ENCODE peak calls at places on chromosomes 5 and 9, in nine cellular contexts. R, E, X, B, C, D, Z, N and I are unnamed samples.

GRCh38 chr5:61162832-61163567 is 732 bp upstream of the SMIM15 start:
- DNase-seq in R (no peak), E (peak), X (peak), B (peak), C (no peak), D (no peak), Z (no peak), N (no peak), I (peak)

GRCh38 chr5:56612759-56613158 is 202.6 kb upstream of the MAP3K1 start:
- DNase-seq in R (no peak), E (no peak), X (no peak), B (no peak), C (no peak), D (no peak), Z (no peak), N (no peak), I (no peak)

GRCh38 chr9:811101-811531 is 30.4 kb upstream of the DMRT1 start:
- DNase-seq in R (peak), E (no peak), X (peak), B (peak), C (no peak), D (no peak), Z (no peak), N (no peak), I (no peak)

GRCh38 chr5:154221371-154221896 is 30.9 kb downstream of the GALNT10 start:
- DNase-seq in R (no peak), E (no peak), X (peak), B (peak), C (peak), D (peak), Z (peak), N (no peak), I (peak)

GRCh38 chr5:178785999-178786398 is 55.5 kb upstream of the ZNF354A start:
- DNase-seq in R (peak), E (no peak), X (peak), B (peak), C (no peak), D (no peak), Z (no peak), N (no peak), I (peak)

GRCh38 chr9:97803167-97804058 is 49.6 kb upstream of the FOXE1 start:
- DNase-seq in R (peak), E (peak), X (peak), B (peak), C (peak), D (peak), Z (no peak), N (peak), I (peak)

GRCh38 chr9:37753489-37754190 is at the start of gene TRMT10B:
- DNase-seq in R (peak), E (peak), X (peak), B (peak), C (peak), D (peak), Z (no peak), N (peak), I (peak)

GRCh38 chr9:99090366-99091130 is 14.4 kb upstream of the TGFBR1 start:
- DNase-seq in R (no peak), E (no peak), X (no peak), B (no peak), C (no peak), D (no peak), Z (no peak), N (no peak), I (peak)

GRCh38 chr5:137491121-137491520 is 8.0 kb downstream of the SPOCK1 start:
- DNase-seq in R (no peak), E (no peak), X (peak), B (peak), C (no peak), D (no peak), Z (no peak), N (no peak), I (no peak)

GRCh38 chr5:36526537-36526936 is 79.9 kb upstream of the SLC1A3 start:
- DNase-seq in R (no peak), E (no peak), X (no peak), B (no peak), C (no peak), D (no peak), Z (no peak), N (no peak), I (no peak)

GRCh38 chr9:128094166-128094949 is 26.3 kb downstream of the SLC25A25 start:
- DNase-seq in R (peak), E (peak), X (peak), B (peak), C (peak), D (peak), Z (peak), N (peak), I (peak)

GRCh38 chr5:181173027-181173419 is 25.6 kb downstream of the OR2V2 start:
- DNase-seq in R (no peak), E (no peak), X (no peak), B (no peak), C (no peak), D (peak), Z (no peak), N (no peak), I (no peak)

GRCh38 chr5:58153255-58153654 is 306.6 kb downstream of the PLK2 start:
- DNase-seq in R (no peak), E (no peak), X (no peak), B (peak), C (no peak), D (no peak), Z (no peak), N (no peak), I (no peak)

GRCh38 chr9:100206899-100207298 is 107.9 kb downstream of the INVS start:
- DNase-seq in R (no peak), E (no peak), X (peak), B (peak), C (no peak), D (no peak), Z (no peak), N (no peak), I (peak)

GRCh38 chr5:1755321-1755949 is 44.2 kb downstream of the MRPL36 start:
- DNase-seq in R (peak), E (no peak), X (no peak), B (no peak), C (no peak), D (no peak), Z (no peak), N (peak), I (no peak)

GRCh38 chr9:4126184-4126865 is 173.5 kb downstream of the GLIS3 start:
- DNase-seq in R (no peak), E (no peak), X (peak), B (peak), C (no peak), D (no peak), Z (peak), N (no peak), I (peak)

GRCh38 chr5:16932401-16932800 is 3.7 kb downstream of the MYO10 start:
- DNase-seq in R (no peak), E (no peak), X (no peak), B (no peak), C (no peak), D (no peak), Z (no peak), N (no peak), I (no peak)

GRCh38 chr9:20884985-20885593 is 146.4 kb downstream of the HACD4 start:
- DNase-seq in R (no peak), E (peak), X (peak), B (peak), C (peak), D (peak), Z (peak), N (peak), I (peak)

GRCh38 chr5:112878760-112879159 is 17.7 kb downstream of the SRP19 start:
- DNase-seq in R (no peak), E (no peak), X (no peak), B (peak), C (peak), D (peak), Z (no peak), N (no peak), I (no peak)